ENCODE peak calls at places on chromosome 13, in six cellular contexts. O is fibroblast of villous mesenchyme; K is bronchial epithelial cell; D is H54; H is CD4-positive, alpha-beta T cell; M is retina. Q is an unnamed sample.

GRCh38 chr13:101985321-101985720 is 416.5 kb downstream of the FGF14 start:
- DNase-seq in H (no peak), M (no peak), O (no peak), D (no peak), K (peak; percentile 44), Q (no peak)

GRCh38 chr13:51502206-51502651 is 49.4 kb upstream of the INTS6 start:
- DNase-seq in K (peak; percentile 79), H (no peak), M (no peak), D (no peak), O (no peak), Q (no peak)

GRCh38 chr13:48533986-48534600 is 1.2 kb upstream of the RCBTB2 start:
- DNase-seq in D (no peak), O (no peak), K (no peak), M (no peak), H (no peak), Q (no peak)

GRCh38 chr13:23610187-23610576 is 40.0 kb downstream of the TNFRSF19 start:
- DNase-seq in M (no peak), H (no peak), K (no peak), D (no peak), O (peak; percentile 47), Q (no peak)

GRCh38 chr13:77896536-77896935 is 22.1 kb downstream of the EDNRB start:
- DNase-seq in O (peak; percentile 45), K (no peak), H (no peak), D (no peak), M (no peak), Q (no peak)

GRCh38 chr13:49292742-49293498 is 45.2 kb downstream of the CDADC1 start:
- DNase-seq in K (no peak), H (no peak), O (peak; percentile 49), M (no peak), D (no peak), Q (no peak)

GRCh38 chr13:26656919-26657318 is 99.4 kb downstream of the WASF3 start:
- DNase-seq in H (no peak), D (no peak), M (no peak), O (peak; percentile 47), K (peak; percentile 70), Q (no peak)

GRCh38 chr13:20411638-20412342 is 113.9 kb downstream of the CRYL1 start:
- DNase-seq in M (no peak), O (no peak), K (peak; percentile 66), H (no peak), D (no peak), Q (no peak)

GRCh38 chr13:20654156-20654555 is 49.3 kb upstream of the IL17D start:
- DNase-seq in O (peak; percentile 2), M (no peak), K (no peak), H (no peak), D (no peak), Q (no peak)

GRCh38 chr13:50566646-50567045 is 276.8 kb downstream of the DLEU7 start:
- DNase-seq in H (no peak), D (no peak), O (no peak), M (no peak), K (no peak), Q (no peak)

GRCh38 chr13:52599037-52599852 is 43.0 kb upstream of the HNRNPA1L2 start:
- DNase-seq in O (peak; percentile 18), K (peak; percentile 73), D (no peak), M (no peak), H (no peak), Q (no peak)

GRCh38 chr13:113605461-113605860 is 20.9 kb downstream of the TFDP1 start:
- DNase-seq in O (no peak), D (no peak), M (no peak), H (no peak), K (no peak), Q (no peak)

GRCh38 chr13:46571189-46571901 is 18.4 kb downstream of the LRCH1 start:
- DNase-seq in D (no peak), O (peak; percentile 23), K (no peak), M (no peak), H (no peak), Q (no peak)

GRCh38 chr13:49516467-49516866 is 20.7 kb downstream of the PHF11 start:
- DNase-seq in D (no peak), M (no peak), K (no peak), O (no peak), H (no peak), Q (no peak)

GRCh38 chr13:27476943-27477681 is 26.7 kb upstream of the MTIF3 start:
- DNase-seq in D (no peak), O (no peak), M (no peak), K (peak; percentile 96), H (peak; percentile 8), Q (no peak)

GRCh38 chr13:97385146-97385545 is 48.8 kb upstream of the RAP2A start:
- DNase-seq in O (no peak), H (no peak), D (no peak), K (no peak), M (no peak), Q (no peak)

GRCh38 chr13:32362574-32362973 is 47.3 kb downstream of the BRCA2 start:
- DNase-seq in D (no peak), H (no peak), O (peak; percentile 5), K (no peak), M (no peak), Q (no peak)

GRCh38 chr13:43127827-43128226 is 104.4 kb downstream of the DNAJC15 start:
- DNase-seq in H (no peak), D (no peak), O (no peak), M (no peak), K (no peak), Q (no peak)

Q was measured in anterior cingulate cortex.